ENCODE peak calls at places on chromosome 14, in ten cellular contexts. S is activated CD4-positive, alpha-beta T cell treated with anti-CD3 and anti-CD28 coated beads for 24 hours; V is HAP-1; X is T-cell; Y is NCI-H2171; Z is CD4-positive, alpha-beta T cell; U is transverse colon; O is HEK293T; G is natural killer cell; W is GM03348. T is an unnamed sample.

GRCh38 chr14:98181768-98182167 is 1090.2 kb downstream of the BCL11B start:
- DNase-seq in S (no peak), V (no peak), X (no peak), Y (no peak), Z (no peak), U (no peak), O (no peak), G (no peak), W (no peak), T (no peak)

GRCh38 chr14:24806061-24806678 is 172.2 kb upstream of the GZMB start:
- DNase-seq in S (peak), V (peak), X (peak), Y (peak), Z (no peak), U (peak), O (peak), G (peak), W (peak), T (peak)

GRCh38 chr14:22614240-22614799 is 16.2 kb downstream of the ABHD4 start:
- DNase-seq in S (no peak), V (peak), X (no peak), Y (no peak), Z (no peak), U (no peak), O (peak), G (no peak), W (peak), T (peak)

GRCh38 chr14:100662850-100663527 is 63.7 kb upstream of the DLK1 start:
- DNase-seq in S (peak), V (peak), X (peak), Y (peak), Z (peak), U (peak), O (peak), G (peak), W (peak), T (peak)

GRCh38 chr14:101476258-101476930 is 84.9 kb upstream of the DIO3 start:
- DNase-seq in S (no peak), V (no peak), X (no peak), Y (no peak), Z (no peak), U (peak), O (no peak), G (no peak), W (no peak), T (peak)

GRCh38 chr14:31913370-31913769 is 163.7 kb upstream of the ARHGAP5 start:
- DNase-seq in S (no peak), V (no peak), X (no peak), Y (no peak), Z (no peak), U (no peak), O (no peak), G (no peak), W (no peak), T (no peak)

GRCh38 chr14:39122330-39123138 is 8.4 kb downstream of the GEMIN2 start:
- DNase-seq in S (no peak), V (no peak), X (no peak), Y (no peak), Z (no peak), U (no peak), O (no peak), G (no peak), W (no peak), T (no peak)

GRCh38 chr14:59679872-59680271 is 103.3 kb upstream of the CCDC175 start:
- DNase-seq in S (no peak), V (no peak), X (no peak), Y (no peak), Z (no peak), U (no peak), O (no peak), G (no peak), W (no peak), T (no peak)

GRCh38 chr14:85811340-85811739 is 281.4 kb downstream of the FLRT2 start:
- DNase-seq in S (no peak), V (no peak), X (no peak), Y (no peak), Z (no peak), U (no peak), O (no peak), G (no peak), W (no peak), T (peak)

GRCh38 chr14:43754838-43755237 is 752.2 kb downstream of the FSCB start:
- DNase-seq in S (no peak), V (peak), X (no peak), Y (no peak), Z (no peak), U (no peak), O (no peak), G (no peak), W (no peak), T (peak)

T was measured in endodermal cell.